ENCODE peak calls at places on chromosomes 5 and 9, in four cellular contexts. T is WTC11, D is HepG2, P is GM12878. E is an unnamed sample.

GRCh38 chr5:173474881-173475287 is 141.6 kb downstream of the BOD1 start:
- DNase-seq in T (no peak), D (no peak), P (no peak), E (no peak)

GRCh38 chr9:29437515-29437914 is 1864.2 kb upstream of the C9orf72 start:
- DNase-seq in T (no peak), D (no peak), P (no peak), E (no peak)

GRCh38 chr9:85858351-85858750 is 82.6 kb upstream of the NAA35 start:
- DNase-seq in T (no peak), D (no peak), P (no peak), E (no peak)

GRCh38 chr5:31408814-31409213 is 123.1 kb downstream of the DROSHA start:
- DNase-seq in T (no peak), D (no peak), P (no peak), E (peak; percentile 34)

GRCh38 chr5:119368238-119368630 is 12.4 kb downstream of the TNFAIP8 start:
- DNase-seq in T (no peak), D (no peak), P (peak; percentile 44), E (no peak)

GRCh38 chr5:33994845-33995244 is 10.4 kb upstream of the SLC45A2 start:
- DNase-seq in T (no peak), D (no peak), P (no peak), E (no peak)

GRCh38 chr9:94922098-94922607 is 195.7 kb downstream of the AOPEP start:
- DNase-seq in T (no peak), D (peak; percentile 91), P (no peak), E (no peak)

GRCh38 chr9:27765266-27765665 is 192.0 kb upstream of the C9orf72 start:
- DNase-seq in T (no peak), D (no peak), P (no peak), E (no peak)

GRCh38 chr9:78856781-78857180 is 559.9 kb downstream of the PSAT1 start:
- DNase-seq in T (no peak), D (no peak), P (no peak), E (no peak)

GRCh38 chr5:172688735-172689572 is 47.9 kb downstream of the NEURL1B start:
- DNase-seq in T (no peak), D (no peak), P (no peak), E (no peak)

GRCh38 chr9:22037954-22038690 is 29.0 kb upstream of the CDKN2B start:
- DNase-seq in T (no peak), D (no peak), P (no peak), E (no peak)

GRCh38 chr5:137206030-137206715 is 293.0 kb downstream of the SPOCK1 start:
- DNase-seq in T (no peak), D (no peak), P (no peak), E (no peak)

GRCh38 chr5:133400831-133401351 is 211.4 kb downstream of the FSTL4 start:
- DNase-seq in T (no peak), D (no peak), P (no peak), E (no peak)

GRCh38 chr5:129496410-129496809 is 36.3 kb downstream of the ADAMTS19 start:
- DNase-seq in T (no peak), D (no peak), P (no peak), E (no peak)

GRCh38 chr9:108212179-108212578 is 643.6 kb downstream of the ACTL7B start:
- DNase-seq in T (no peak), D (no peak), P (no peak), E (peak; percentile 14)

GRCh38 chr5:60447488-60447920 is 252.5 kb downstream of the DEPDC1B start:
- DNase-seq in T (no peak), D (peak; percentile 98), P (no peak), E (no peak)

GRCh38 chr9:37471942-37472679 is 6.9 kb upstream of the ZBTB5 start:
- DNase-seq in T (no peak), D (peak; percentile 24), P (no peak), E (no peak)

GRCh38 chr9:134496413-134497282 is 145.0 kb upstream of the COL5A1 start:
- DNase-seq in T (no peak), D (no peak), P (no peak), E (no peak)

GRCh38 chr5:130222638-130223037 is 318.4 kb downstream of the CHSY3 start:
- DNase-seq in T (no peak), D (no peak), P (no peak), E (no peak)

GRCh38 chr9:135612981-135613910 is 26.1 kb downstream of the GLT6D1 start:
- DNase-seq in T (no peak), D (no peak), P (no peak), E (no peak)

GRCh38 chr5:61496406-61497307 is 164.6 kb downstream of the ZSWIM6 start:
- DNase-seq in T (no peak), D (no peak), P (no peak), E (no peak)

GRCh38 chr5:17691781-17692180 is 57.5 kb downstream of the TAF11L14 start:
- DNase-seq in T (no peak), D (no peak), P (no peak), E (no peak)

GRCh38 chr5:10401499-10401898 is 40.2 kb upstream of the ROPN1L start:
- DNase-seq in T (no peak), D (no peak), P (peak; percentile 33), E (no peak)

GRCh38 chr9:4077499-4078102 is 222.3 kb downstream of the GLIS3 start:
- DNase-seq in T (peak; percentile 85), D (peak; percentile 10), P (no peak), E (peak; percentile 21)

GRCh38 chr9:4106081-4106491 is 193.8 kb downstream of the GLIS3 start:
- DNase-seq in T (no peak), D (peak; percentile 21), P (no peak), E (no peak)

GRCh38 chr9:95215368-95215898 is 102.1 kb downstream of the FANCC start:
- DNase-seq in T (no peak), D (no peak), P (no peak), E (no peak)

GRCh38 chr5:93925321-93925720 is 183.9 kb upstream of the POU5F2 start:
- DNase-seq in T (no peak), D (no peak), P (no peak), E (no peak)

GRCh38 chr5:66987949-66988838 is 208.4 kb downstream of the CD180 start:
- DNase-seq in T (no peak), D (peak; percentile 36), P (no peak), E (peak; percentile 55)

GRCh38 chr5:115309751-115310370 is 13.4 kb upstream of the CCDC112 start:
- DNase-seq in T (no peak), D (peak; percentile 26), P (no peak), E (peak; percentile 12)

GRCh38 chr5:92749943-92750342 is 831.1 kb downstream of the NR2F1-AS1 start:
- DNase-seq in T (no peak), D (peak; percentile 5), P (no peak), E (no peak)

GRCh38 chr9:22211588-22212360 is 202.7 kb upstream of the CDKN2B start:
- DNase-seq in T (no peak), D (peak; percentile 70), P (no peak), E (no peak)

GRCh38 chr5:380701-381309 is 59.3 kb downstream of the AHRR start:
- DNase-seq in T (no peak), D (no peak), P (no peak), E (no peak)

GRCh38 chr5:175747539-175748060 is 89.7 kb downstream of the HRH2 start:
- DNase-seq in T (no peak), D (no peak), P (no peak), E (no peak)

GRCh38 chr9:9215050-9215449 is 1397.8 kb downstream of the PTPRD start:
- DNase-seq in T (no peak), D (no peak), P (no peak), E (no peak)

GRCh38 chr5:32687167-32687831 is 23.8 kb upstream of the NPR3 start:
- DNase-seq in T (no peak), D (no peak), P (no peak), E (no peak)

DNA sequence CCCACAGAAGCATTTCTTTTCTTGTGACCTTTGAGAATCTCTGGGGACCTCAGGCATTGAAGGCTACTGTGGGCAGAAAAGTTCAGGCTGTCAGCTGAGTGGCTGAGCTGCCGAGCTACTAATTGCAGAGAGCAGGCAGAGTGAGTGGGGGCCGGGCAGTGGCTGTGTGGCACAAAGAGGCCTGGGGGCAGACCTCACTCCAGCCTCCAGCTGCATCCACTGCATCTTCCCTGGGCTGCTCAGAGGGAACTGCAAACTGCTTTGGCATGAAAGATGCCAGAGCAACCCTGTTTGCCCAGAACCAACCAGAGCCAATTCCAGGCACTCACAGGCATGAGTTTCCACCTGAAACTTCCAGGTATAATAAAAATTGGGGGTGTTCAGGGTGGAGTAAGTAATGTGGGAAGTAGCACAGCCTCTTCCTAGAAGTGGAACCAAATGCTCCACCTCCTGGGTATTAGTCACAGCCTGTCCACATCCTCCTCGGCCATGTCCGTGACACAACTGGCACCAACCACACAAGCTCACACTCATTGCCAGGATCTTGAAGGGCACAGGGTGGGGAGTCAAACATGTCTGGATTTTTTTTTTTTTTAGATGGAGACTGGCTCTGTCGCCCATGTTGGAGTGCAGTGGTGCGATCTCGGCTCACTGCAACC is 548.9 kb downstream of the BNC2 start:
- DNase-seq in T (no peak), D (no peak), P (no peak), E (no peak)
- TF ChIP-seq CREM in T (no peak), D (no peak), P (no peak), E (no peak)

DNA sequence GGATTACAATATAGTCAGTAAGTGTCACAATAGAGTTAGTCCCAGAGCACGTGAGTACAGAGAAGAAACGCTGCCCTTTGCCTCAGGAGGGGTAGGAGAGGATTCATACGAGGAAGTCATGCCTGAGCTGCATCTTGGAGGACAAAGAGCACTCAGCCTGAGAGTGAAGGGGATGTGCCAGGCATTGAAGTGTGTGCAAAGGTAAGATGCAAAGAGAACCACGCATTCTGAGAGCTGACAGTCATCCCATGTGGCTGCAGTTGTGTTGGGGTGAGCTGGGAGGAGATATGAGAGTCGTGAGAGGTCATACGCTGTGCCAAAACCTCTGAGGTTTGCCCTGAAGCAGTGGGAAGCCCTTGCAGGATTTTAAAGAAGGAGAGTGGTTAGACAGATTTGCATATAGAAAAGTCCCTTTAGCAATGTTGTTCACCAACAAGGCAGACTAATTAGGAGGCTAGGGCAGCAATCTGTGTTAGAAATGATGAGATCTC is 97.5 kb downstream of the PIP5K1B start:
- DNase-seq in T (no peak), D (no peak), P (peak; percentile 91), E (no peak)
- TF ChIP-seq CBFB in T (no peak), D (no peak), P (no peak), E (no peak)

DNA sequence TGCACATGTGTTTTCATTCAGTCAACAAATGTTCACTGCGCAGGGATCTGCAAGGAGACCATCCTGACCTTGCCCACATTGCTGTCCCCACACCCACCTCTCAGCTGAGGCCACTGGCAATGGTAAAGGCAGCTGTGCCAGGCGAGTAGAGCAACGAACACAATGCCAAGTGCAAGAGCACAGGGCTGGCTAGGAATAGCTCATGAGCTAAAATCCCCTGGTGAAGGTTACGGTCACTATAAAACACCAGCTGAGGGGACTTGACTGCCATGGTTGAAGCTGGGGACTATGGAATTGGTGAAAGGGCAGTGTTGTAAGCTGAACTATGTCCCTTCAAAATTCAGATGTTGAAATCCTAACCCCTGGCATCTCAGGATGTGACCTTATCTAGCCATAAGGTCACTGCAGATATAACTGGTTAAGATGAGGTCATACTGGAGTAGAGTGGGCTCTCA is 96.1 kb downstream of the OTULIN start:
- DNase-seq in T (no peak), D (peak; percentile 73), P (no peak), E (no peak)
- TF ChIP-seq CREM in T (no peak), D (no peak), P (no peak), E (no peak)

GRCh38 chr5:141816598-141817399 is 61.4 kb downstream of the PCDH1 start:
- DNase-seq in T (peak; percentile 84), D (no peak), P (no peak), E (peak; percentile 55)
- TF ChIP-seq CBFB in T (no peak), D (no peak), P (no peak), E (no peak)

E was measured in K562.